ENCODE peak calls at places on chromosomes 11 and 22, in five cellular contexts. One of them, this sample, is unnamed.

GRCh38 chr11:64500176-64501013 is 90.6 kb upstream of the SLC22A12 start:
- DNase-seq in activated CD8-positive, alpha-beta T cell treated with anti-CD3 and anti-CD28 coated beads for 36 hours: no peak
- DNase-seq in anterior cingulate cortex: no peak
- DNase-seq in activated effector memory CD4-positive, alpha-beta T cell treated with anti-CD3 and anti-CD28 coated beads, Interleukin-2, amount 50 U/mL, for 16 hours: no peak
- DNase-seq in astrocyte of the spinal cord: no peak
- DNase-seq in this sample: no peak

GRCh38 chr11:34613015-34613414 is 7.9 kb upstream of the EHF start:
- DNase-seq in activated CD8-positive, alpha-beta T cell treated with anti-CD3 and anti-CD28 coated beads for 36 hours: no peak
- DNase-seq in anterior cingulate cortex: no peak
- DNase-seq in activated effector memory CD4-positive, alpha-beta T cell treated with anti-CD3 and anti-CD28 coated beads, Interleukin-2, amount 50 U/mL, for 16 hours: no peak
- DNase-seq in astrocyte of the spinal cord: no peak
- DNase-seq in this sample: no peak

GRCh38 chr11:133040289-133040893 is 491.9 kb downstream of the OPCML start:
- DNase-seq in activated CD8-positive, alpha-beta T cell treated with anti-CD3 and anti-CD28 coated beads for 36 hours: no peak
- DNase-seq in anterior cingulate cortex: no peak
- DNase-seq in activated effector memory CD4-positive, alpha-beta T cell treated with anti-CD3 and anti-CD28 coated beads, Interleukin-2, amount 50 U/mL, for 16 hours: no peak
- DNase-seq in astrocyte of the spinal cord: no peak
- DNase-seq in this sample: no peak

GRCh38 chr11:79393362-79394043 is 47.3 kb downstream of the TENM4 start:
- DNase-seq in activated CD8-positive, alpha-beta T cell treated with anti-CD3 and anti-CD28 coated beads for 36 hours: no peak
- DNase-seq in anterior cingulate cortex: no peak
- DNase-seq in activated effector memory CD4-positive, alpha-beta T cell treated with anti-CD3 and anti-CD28 coated beads, Interleukin-2, amount 50 U/mL, for 16 hours: no peak
- DNase-seq in astrocyte of the spinal cord: no peak
- DNase-seq in this sample: no peak

GRCh38 chr22:48750826-48751440 is 1076.7 kb downstream of the BRD1 start:
- DNase-seq in activated CD8-positive, alpha-beta T cell treated with anti-CD3 and anti-CD28 coated beads for 36 hours: no peak
- DNase-seq in anterior cingulate cortex: no peak
- DNase-seq in activated effector memory CD4-positive, alpha-beta T cell treated with anti-CD3 and anti-CD28 coated beads, Interleukin-2, amount 50 U/mL, for 16 hours: peak; percentile 52
- DNase-seq in astrocyte of the spinal cord: no peak
- DNase-seq in this sample: no peak

GRCh38 chr11:71372693-71373657 is 75.2 kb downstream of the DHCR7 start:
- DNase-seq in activated CD8-positive, alpha-beta T cell treated with anti-CD3 and anti-CD28 coated beads for 36 hours: no peak
- DNase-seq in anterior cingulate cortex: no peak
- DNase-seq in activated effector memory CD4-positive, alpha-beta T cell treated with anti-CD3 and anti-CD28 coated beads, Interleukin-2, amount 50 U/mL, for 16 hours: no peak
- DNase-seq in astrocyte of the spinal cord: peak; percentile 45
- DNase-seq in this sample: peak; percentile 77

GRCh38 chr11:438101-438844 is 3.5 kb downstream of the ANO9 start:
- DNase-seq in activated CD8-positive, alpha-beta T cell treated with anti-CD3 and anti-CD28 coated beads for 36 hours: no peak
- DNase-seq in anterior cingulate cortex: no peak
- DNase-seq in activated effector memory CD4-positive, alpha-beta T cell treated with anti-CD3 and anti-CD28 coated beads, Interleukin-2, amount 50 U/mL, for 16 hours: no peak
- DNase-seq in astrocyte of the spinal cord: no peak
- DNase-seq in this sample: no peak

GRCh38 chr11:77117485-77117884 is 10.6 kb upstream of the MYO7A start:
- DNase-seq in activated CD8-positive, alpha-beta T cell treated with anti-CD3 and anti-CD28 coated beads for 36 hours: no peak
- DNase-seq in anterior cingulate cortex: no peak
- DNase-seq in activated effector memory CD4-positive, alpha-beta T cell treated with anti-CD3 and anti-CD28 coated beads, Interleukin-2, amount 50 U/mL, for 16 hours: no peak
- DNase-seq in astrocyte of the spinal cord: peak; percentile 63
- DNase-seq in this sample: no peak

GRCh38 chr11:95152878-95153856 is 63.5 kb downstream of the ENDOD1 start:
- DNase-seq in activated CD8-positive, alpha-beta T cell treated with anti-CD3 and anti-CD28 coated beads for 36 hours: peak; percentile 27
- DNase-seq in anterior cingulate cortex: no peak
- DNase-seq in activated effector memory CD4-positive, alpha-beta T cell treated with anti-CD3 and anti-CD28 coated beads, Interleukin-2, amount 50 U/mL, for 16 hours: no peak
- DNase-seq in astrocyte of the spinal cord: no peak
- DNase-seq in this sample: peak; percentile 8

GRCh38 chr22:22380098-22381030 is 128.2 kb downstream of the ZNF280B start:
- DNase-seq in activated CD8-positive, alpha-beta T cell treated with anti-CD3 and anti-CD28 coated beads for 36 hours: peak; percentile 27
- DNase-seq in anterior cingulate cortex: no peak
- DNase-seq in activated effector memory CD4-positive, alpha-beta T cell treated with anti-CD3 and anti-CD28 coated beads, Interleukin-2, amount 50 U/mL, for 16 hours: no peak
- DNase-seq in astrocyte of the spinal cord: no peak
- DNase-seq in this sample: peak; percentile 95

GRCh38 chr22:44330188-44330726 is 17.5 kb upstream of the SHISAL1 start:
- DNase-seq in activated CD8-positive, alpha-beta T cell treated with anti-CD3 and anti-CD28 coated beads for 36 hours: no peak
- DNase-seq in anterior cingulate cortex: no peak
- DNase-seq in activated effector memory CD4-positive, alpha-beta T cell treated with anti-CD3 and anti-CD28 coated beads, Interleukin-2, amount 50 U/mL, for 16 hours: no peak
- DNase-seq in astrocyte of the spinal cord: no peak
- DNase-seq in this sample: peak; percentile 10

This sample was measured in OCI-LY7.